ENCODE peak calls at places on chromosome 20, in four cellular contexts. S is cardiac fibroblast, U is left lung, B is mesendoderm. A is an unnamed sample.

GRCh38 chr20:22861231-22861980 is 173.7 kb upstream of the SSTR4 start:
- DNase-seq in U (no peak), S (no peak), B (no peak), A (no peak)

GRCh38 chr20:9339708-9340107 is 174.7 kb upstream of the LAMP5 start:
- DNase-seq in U (no peak), B (no peak), S (no peak), A (no peak)

GRCh38 chr20:35329435-35330139 is 37.4 kb upstream of the FAM83C start:
- DNase-seq in U (no peak), S (no peak), B (peak; percentile 85), A (peak; percentile 50)

GRCh38 chr20:37565134-37565811 is 37.6 kb upstream of the BLCAP start:
- DNase-seq in B (no peak), S (no peak), U (no peak), A (no peak)

GRCh38 chr20:35839891-35840290 is 68.1 kb downstream of the PHF20 start:
- DNase-seq in B (no peak), U (no peak), S (no peak), A (no peak)

GRCh38 chr20:62787866-62788265 is 8.4 kb upstream of the MRGBP start:
- DNase-seq in B (no peak), S (no peak), U (no peak), A (no peak)

GRCh38 chr20:3218307-3218988 is 9.2 kb downstream of the ITPA start:
- DNase-seq in S (peak; percentile 46), U (peak; percentile 95), B (peak; percentile 75), A (peak; percentile 60)

GRCh38 chr20:14334306-14334930 is 3.0 kb downstream of the FLRT3 start:
- DNase-seq in U (no peak), S (peak; percentile 61), B (peak; percentile 90), A (peak; percentile 75)

DNA sequence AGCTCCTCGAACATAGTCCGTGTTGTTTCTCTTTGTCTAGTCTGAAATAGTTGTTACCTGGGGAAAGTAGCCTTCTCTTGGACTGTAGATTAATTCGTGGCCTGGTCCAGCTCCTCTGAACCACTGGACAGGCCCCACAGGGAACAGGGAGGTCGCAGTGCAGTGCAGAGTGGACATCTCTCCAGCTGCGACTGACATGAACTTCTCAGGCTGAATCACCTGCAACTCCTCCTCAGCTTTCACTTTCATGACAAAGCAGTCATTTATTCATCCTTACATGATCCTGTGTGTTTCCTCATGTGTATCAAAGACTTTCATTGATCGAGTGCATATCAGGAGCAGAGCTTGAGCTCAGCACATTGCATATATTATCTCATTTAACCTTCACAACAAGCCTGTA is 19.1 kb upstream of the SIRPG start:
- DNase-seq in S (no peak), U (no peak), B (no peak), A (no peak)
- H3K4me3 ChIP-seq in S (no peak overlapping the region), U (no peak overlapping the region), B (no peak overlapping the region), A (no peak overlapping the region)

DNA sequence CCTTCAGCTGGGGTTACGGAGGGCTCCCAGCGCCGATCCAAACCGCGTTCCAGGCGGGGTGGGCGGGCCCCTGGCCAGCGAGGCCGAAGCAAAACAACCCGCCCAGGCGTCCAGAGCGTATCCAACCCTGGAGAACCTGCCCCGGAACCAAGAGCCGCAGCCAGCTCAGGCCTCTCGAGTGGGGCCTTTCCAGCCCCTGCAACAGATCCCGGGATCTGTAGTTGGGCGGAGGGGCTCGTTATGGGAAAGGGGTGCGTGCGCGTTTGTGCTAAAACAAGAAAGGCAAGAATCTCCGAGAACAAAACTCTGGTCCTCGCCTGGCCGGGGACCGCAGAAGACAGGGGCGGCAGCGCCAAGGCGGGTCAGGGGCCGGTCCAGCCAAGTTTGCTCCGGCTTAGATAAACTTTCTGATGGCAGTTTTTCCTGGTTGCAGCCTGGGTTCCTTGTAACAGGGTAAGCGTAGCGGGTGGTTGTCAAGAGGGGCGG is 528 bp upstream of the RIN2 start:
- DNase-seq in U (peak; percentile 92), S (peak; percentile 87), B (peak; percentile 76), A (peak; percentile 88)
- H3K4me3 ChIP-seq in U (peak overlapping the region; percentile 69), S (peak overlapping the region; percentile 84), B (peak overlapping the region; percentile 59), A (peak overlapping the region; percentile 75)

DNA sequence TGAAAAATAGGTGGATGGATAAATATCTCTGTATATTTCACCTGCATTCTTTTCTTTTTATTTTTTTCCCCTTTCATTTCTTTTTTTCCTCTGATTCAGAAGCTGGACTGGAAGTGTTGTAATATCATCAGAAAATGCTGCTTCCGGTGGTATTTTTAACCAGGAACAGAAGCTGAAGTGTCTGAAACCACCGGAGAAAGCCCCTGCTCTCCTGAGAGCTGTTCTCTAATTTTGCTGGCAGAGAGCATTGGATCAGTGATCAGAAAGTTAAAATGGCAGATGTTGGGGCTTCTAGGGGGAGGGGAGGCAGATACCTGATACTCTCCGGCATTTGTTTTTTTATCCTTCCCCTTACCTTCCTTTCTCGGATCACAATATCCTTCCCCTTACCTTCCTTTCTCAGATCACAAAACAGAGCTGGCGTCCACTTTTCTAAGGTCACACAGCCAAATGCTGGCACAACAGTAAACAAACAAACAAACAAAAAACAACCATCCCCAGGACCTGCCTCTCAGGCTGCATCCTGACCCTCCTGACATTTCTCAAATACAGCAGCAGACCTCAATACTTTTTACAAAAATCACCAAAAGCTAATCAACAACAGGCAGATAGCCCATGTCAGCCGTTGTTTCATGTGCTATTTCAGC is 143.2 kb upstream of the ZNF217 start:
- DNase-seq in S (peak; percentile 59), B (no peak), U (no peak), A (no peak)
- H3K4me3 ChIP-seq in S (no peak overlapping the region), B (no peak overlapping the region), U (no peak overlapping the region), A (peak overlapping the region; percentile 20)

DNA sequence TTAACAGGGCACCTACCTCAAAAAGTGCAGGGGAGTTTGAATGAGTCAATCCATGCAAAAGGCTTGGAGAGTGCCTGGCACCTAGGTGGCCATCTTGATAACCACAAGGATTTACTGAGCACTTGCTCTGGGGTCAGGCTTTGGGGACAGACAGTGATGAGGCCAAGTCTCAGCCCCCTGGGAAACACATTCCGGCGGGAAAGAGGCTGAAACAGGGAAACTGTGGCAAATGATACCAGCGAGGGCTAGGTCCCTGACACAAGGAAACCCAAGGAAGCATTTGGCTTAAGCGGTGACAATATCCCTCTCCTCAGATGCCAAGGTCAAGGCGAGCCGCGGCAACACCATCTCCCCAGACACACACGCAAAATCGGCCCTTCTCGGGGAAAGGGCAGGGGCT is 527 bp upstream of the DOK5 start:
- DNase-seq in S (no peak), U (no peak), B (peak; percentile 37), A (peak; percentile 2)
- H3K4me3 ChIP-seq in S (peak overlapping the region; percentile 62), U (no peak overlapping the region), B (peak overlapping the region; percentile 35), A (peak overlapping the region; percentile 81)